ENCODE peak calls at places on chromosomes 7 and 10, in six cellular contexts. Q is A549, D is H1, K is HepG2, U is endothelial cell of umbilical vein, B is K562. Z is an unnamed sample.

GRCh38 chr7:147483634-147484292 is 1106.8 kb upstream of the C7orf33 start:
- DNase-seq in Q (no peak), D (no peak), K (no peak), U (no peak), B (no peak), Z (no peak)

GRCh38 chr7:88101769-88102168 is 118.1 kb downstream of the SRI start:
- DNase-seq in Q (no peak), D (no peak), K (no peak), U (no peak), B (no peak), Z (no peak)

GRCh38 chr7:152403726-152404125 is 32.1 kb downstream of the KMT2C start:
- DNase-seq in Q (no peak), D (no peak), K (no peak), U (peak; percentile 40), B (no peak), Z (no peak)

GRCh38 chr7:87599336-87599735 is 1.3 kb downstream of the ABCB1 start:
- DNase-seq in Q (no peak), D (no peak), K (peak; percentile 77), U (no peak), B (no peak), Z (no peak)

GRCh38 chr7:70053421-70053820 is 455.1 kb downstream of the AUTS2 start:
- DNase-seq in Q (no peak), D (no peak), K (no peak), U (no peak), B (no peak), Z (no peak)

GRCh38 chr7:72336887-72337821 is 75.0 kb downstream of the CALN1 start:
- DNase-seq in Q (no peak), D (no peak), K (no peak), U (no peak), B (no peak), Z (peak; percentile 62)

GRCh38 chr10:6119962-6120361 is 31.1 kb downstream of the RBM17 start:
- DNase-seq in Q (no peak), D (no peak), K (no peak), U (no peak), B (no peak), Z (no peak)

GRCh38 chr7:92634924-92635519 is 44.8 kb upstream of the FAM133B start:
- DNase-seq in Q (peak; percentile 63), D (no peak), K (peak; percentile 12), U (peak; percentile 82), B (no peak), Z (no peak)

GRCh38 chr7:26612742-26613141 is 251.6 kb downstream of the SKAP2 start:
- DNase-seq in Q (no peak), D (no peak), K (no peak), U (no peak), B (no peak), Z (no peak)

GRCh38 chr7:32218741-32219283 is 148.6 kb upstream of the PDE1C start:
- DNase-seq in Q (no peak), D (no peak), K (no peak), U (no peak), B (no peak), Z (no peak)

GRCh38 chr7:147547252-147547897 is 1043.2 kb upstream of the C7orf33 start:
- DNase-seq in Q (peak; percentile 28), D (peak; percentile 38), K (peak; percentile 10), U (no peak), B (no peak), Z (peak; percentile 61)

GRCh38 chr7:96313940-96314339 is 8.0 kb downstream of the SLC25A13 start:
- DNase-seq in Q (no peak), D (no peak), K (no peak), U (no peak), B (no peak), Z (no peak)
- TF ChIP-seq JUN in Q (no peak), D (no peak), K (no peak), U (no peak), B (no peak), Z (no peak)

DNA sequence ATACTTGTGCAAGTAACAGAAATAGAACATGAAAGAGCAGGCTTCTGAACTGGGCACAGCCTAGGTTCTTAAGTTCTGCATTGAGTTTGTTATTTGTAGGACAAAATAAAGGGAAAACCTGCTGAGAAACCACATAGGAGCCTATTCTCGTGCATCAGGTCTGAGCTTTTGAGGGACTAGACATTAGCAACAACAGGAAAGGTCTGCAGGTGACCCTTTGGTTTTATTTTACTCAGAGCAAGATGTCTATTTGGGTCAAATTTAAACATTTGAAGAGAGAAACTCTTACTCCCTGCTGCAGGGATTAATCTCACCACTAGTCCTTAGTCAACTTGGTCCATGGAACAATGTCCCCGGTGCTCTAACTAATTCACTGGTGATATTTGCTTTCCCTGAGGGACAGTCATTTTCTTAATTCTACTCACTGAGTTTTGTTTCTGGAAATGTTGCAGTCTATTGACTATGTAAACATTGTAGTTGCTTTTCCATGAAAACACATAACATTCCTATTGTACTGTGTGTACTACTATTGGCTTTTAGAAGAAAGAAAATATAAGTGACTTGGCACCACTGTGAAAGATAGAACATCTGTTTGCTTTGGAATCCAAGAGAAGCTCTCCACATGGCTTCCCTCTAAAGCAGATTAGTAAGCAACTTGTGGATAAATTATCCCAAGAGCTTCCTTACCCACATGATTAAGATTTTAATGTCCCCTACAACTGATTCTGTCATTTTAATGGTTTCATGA is 108.2 kb downstream of the CHRM2 start:
- DNase-seq in Q (no peak), D (no peak), K (no peak), U (no peak), B (no peak), Z (no peak)
- TF ChIP-seq JUN in Q (no peak), D (no peak), K (no peak), U (no peak), B (no peak), Z (no peak)

GRCh38 chr7:51587600-51587999 is 271.0 kb upstream of the COBL start:
- DNase-seq in Q (no peak), D (no peak), K (no peak), U (no peak), B (no peak), Z (no peak)

GRCh38 chr7:51591223-51591622 is 274.6 kb upstream of the COBL start:
- DNase-seq in Q (no peak), D (no peak), K (peak; percentile 62), U (no peak), B (no peak), Z (no peak)

GRCh38 chr7:51590746-51591145 is 274.1 kb upstream of the COBL start:
- DNase-seq in Q (no peak), D (peak; percentile 7), K (no peak), U (no peak), B (no peak), Z (peak; percentile 53)

GRCh38 chr7:51592822-51593221 is 276.2 kb upstream of the COBL start:
- DNase-seq in Q (no peak), D (no peak), K (no peak), U (no peak), B (no peak), Z (no peak)

DNA sequence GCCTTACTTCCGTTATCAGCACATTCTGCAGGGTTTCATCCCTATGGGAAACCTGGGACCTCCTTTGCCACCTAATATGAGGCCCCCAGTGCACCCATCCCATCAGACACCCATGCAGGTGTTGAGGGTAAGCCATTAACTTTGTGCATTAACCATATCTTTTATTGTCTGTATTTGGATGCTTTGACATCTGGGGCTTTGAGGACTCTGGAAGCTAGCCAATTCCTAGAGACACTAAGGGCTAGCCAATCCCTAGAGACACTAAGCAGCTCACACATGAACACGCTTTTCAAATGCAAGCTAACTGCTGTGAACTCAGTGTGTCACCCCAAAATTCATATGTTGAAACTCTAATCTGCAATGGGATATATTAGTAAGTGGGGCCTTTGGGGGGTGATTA is 272.5 kb upstream of the COBL start:
- DNase-seq in Q (no peak), D (no peak), K (no peak), U (no peak), B (no peak), Z (no peak)
- TF ChIP-seq JUN in Q (no peak), D (no peak), K (no peak), U (no peak), B (no peak), Z (no peak)

GRCh38 chr7:154927624-154928125 is 75.2 kb downstream of the PAXIP1 start:
- DNase-seq in Q (peak; percentile 91), D (no peak), K (peak; percentile 83), U (peak; percentile 86), B (peak; percentile 79), Z (peak; percentile 68)

GRCh38 chr7:154931906-154932305 is 71.0 kb downstream of the PAXIP1 start:
- DNase-seq in Q (no peak), D (no peak), K (no peak), U (no peak), B (no peak), Z (no peak)

GRCh38 chr7:154929006-154929726 is 73.8 kb downstream of the PAXIP1 start:
- DNase-seq in Q (no peak), D (no peak), K (no peak), U (peak; percentile 9), B (no peak), Z (no peak)

DNA sequence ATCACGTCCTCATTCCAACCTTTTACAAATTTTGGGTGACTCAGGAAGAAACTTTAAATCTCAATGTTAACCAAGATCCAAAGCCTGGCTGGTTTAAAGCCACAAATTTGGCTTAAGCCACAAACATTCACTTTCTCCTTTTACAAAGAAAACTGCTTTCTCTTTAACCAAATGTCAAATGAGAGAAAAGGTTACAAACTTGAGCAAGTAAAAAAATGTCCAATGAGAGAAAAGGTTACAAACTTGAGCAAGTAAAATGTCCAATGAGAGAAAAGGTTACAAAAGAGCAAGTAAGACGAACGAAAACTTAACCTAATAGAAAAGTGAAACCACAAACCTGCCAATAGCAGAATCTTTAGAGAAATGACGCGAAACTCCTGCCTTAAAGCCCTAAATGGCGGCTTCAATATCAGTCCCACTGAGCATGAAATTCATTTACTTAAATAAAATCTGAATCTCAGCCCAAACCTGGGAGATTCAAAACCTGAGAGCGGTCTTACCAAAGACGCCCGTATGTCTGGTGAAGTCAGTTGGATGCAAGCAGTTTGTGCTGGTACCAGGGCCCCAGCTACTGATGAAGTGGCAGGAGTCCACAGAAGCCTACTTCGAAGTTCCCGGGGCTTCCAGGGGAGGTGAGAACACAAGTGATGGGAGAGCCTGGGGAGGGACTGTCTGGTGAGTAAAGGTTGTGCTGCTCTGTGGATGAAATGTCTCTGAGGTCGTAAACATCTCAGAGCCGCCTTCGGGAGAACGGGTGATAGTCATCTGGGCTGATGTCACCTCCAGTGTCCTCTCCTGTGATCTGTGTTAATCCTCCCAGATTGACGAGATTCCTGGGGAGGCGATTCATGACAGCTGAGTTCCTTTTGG is 74.6 kb downstream of the PAXIP1 start:
- DNase-seq in Q (peak; percentile 92), D (no peak), K (peak; percentile 95), U (peak; percentile 99), B (peak; percentile 85), Z (no peak)
- TF ChIP-seq JUN in Q (no peak), D (no peak), K (no peak), U (no peak), B (peak; percentile 49), Z (no peak)

GRCh38 chr10:31031205-31031665 is 430 bp downstream of the ZNF438 start:
- DNase-seq in Q (no peak), D (no peak), K (no peak), U (no peak), B (peak; percentile 86), Z (no peak)

GRCh38 chr10:31028076-31028475 is 3.6 kb downstream of the ZNF438 start:
- DNase-seq in Q (no peak), D (no peak), K (no peak), U (no peak), B (no peak), Z (no peak)

GRCh38 chr10:31031666-31032514 is at the start of gene ZNF438:
- DNase-seq in Q (peak; percentile 95), D (peak; percentile 86), K (peak; percentile 72), U (peak; percentile 97), B (peak; percentile 96), Z (peak; percentile 96)

GRCh38 chr10:31030800-31031199 is 865 bp downstream of the ZNF438 start:
- DNase-seq in Q (no peak), D (no peak), K (no peak), U (peak; percentile 24), B (no peak), Z (no peak)

GRCh38 chr10:31030216-31030615 is 1.4 kb downstream of the ZNF438 start:
- DNase-seq in Q (no peak), D (no peak), K (no peak), U (peak; percentile 84), B (no peak), Z (no peak)
- TF ChIP-seq JUN in Q (no peak), D (no peak), K (no peak), U (peak; percentile 3), B (no peak), Z (no peak)